ENCODE peak calls at places on chromosome 4, in ten cellular contexts. M is PC-3; L is stimulated activated CD8-positive, alpha-beta memory T cell treated with anti-CD3 and anti-CD28 coated beads, Interleukin-2, amount 100 ng/mL, for 1 hour; C is A549; G is Calu3; Q is fibroblast of mammary gland; O is activated CD4-positive, alpha-beta T cell treated with anti-CD3 and anti-CD28 coated beads, Interleukin-2, amount 50 U/mL, for 4 hours; U is fibroblast of pulmonary artery; Z is AG20443; X is SW 1271. I is an unnamed sample.
A peak's percentile ranks its signal among the peaks of the same experiment; 100 is the strongest.

GRCh38 chr4:185933078-185933581 is 121.1 kb upstream of the SORBS2 start:
- DNase-seq in C (no peak), Z (peak; percentile 79), L (no peak), M (peak; percentile 28), Q (peak; percentile 92), O (no peak), U (peak; percentile 54), X (no peak), G (no peak), I (no peak)

GRCh38 chr4:41940834-41941233 is 5.6 kb downstream of the TMEM33 start:
- DNase-seq in G (no peak), Z (no peak), O (no peak), M (peak; percentile 21), X (no peak), C (no peak), L (no peak), U (no peak), Q (no peak), I (no peak)

GRCh38 chr4:84901745-84902283 is 64.7 kb downstream of the WDFY3 start:
- DNase-seq in Q (no peak), O (no peak), Z (no peak), C (no peak), X (no peak), G (no peak), U (no peak), L (no peak), M (no peak), I (no peak)

GRCh38 chr4:55733874-55734437 is 85.6 kb upstream of the EXOC1L start:
- DNase-seq in M (peak; percentile 99), L (no peak), Q (peak; percentile 71), G (peak; percentile 84), U (peak; percentile 59), Z (peak; percentile 29), X (peak; percentile 10), O (no peak), C (peak; percentile 56), I (peak; percentile 98)

GRCh38 chr4:40912455-40913055 is 162.8 kb downstream of the NSUN7 start:
- DNase-seq in C (no peak), Z (peak; percentile 44), Q (no peak), L (no peak), O (no peak), G (no peak), X (no peak), U (peak; percentile 48), M (no peak), I (no peak)

GRCh38 chr4:108013332-108013731 is 23.6 kb downstream of the HADH start:
- DNase-seq in X (no peak), O (no peak), G (no peak), L (no peak), C (no peak), U (no peak), Q (no peak), M (no peak), Z (no peak), I (no peak)

GRCh38 chr4:128006592-128006991 is 41.4 kb downstream of the ABHD18 start:
- DNase-seq in C (no peak), G (no peak), L (no peak), U (peak; percentile 41), X (no peak), Z (no peak), M (no peak), O (no peak), Q (peak; percentile 73), I (no peak)

GRCh38 chr4:89836031-89836777 is 757 bp downstream of the SNCA start:
- DNase-seq in L (no peak), M (no peak), O (no peak), Q (no peak), C (no peak), U (no peak), G (peak; percentile 3), X (no peak), Z (no peak), I (no peak)

GRCh38 chr4:173526034-173526482 is 4.0 kb downstream of the HAND2 start:
- DNase-seq in C (no peak), M (no peak), X (no peak), U (peak; percentile 63), O (no peak), Q (peak; percentile 64), G (no peak), L (no peak), Z (no peak), I (no peak)

I was measured in small intestine.